ENCODE peak calls at places on chromosomes 5 and 9, in four cellular contexts. L is HCT116, W is WTC11, Z is A549. U is an unnamed sample.

GRCh38 chr9:136542246-136543041 is 3.4 kb downstream of the NOTCH1 start:
- DNase-seq in L (no peak), W (no peak), Z (no peak), U (no peak)

GRCh38 chr5:89308606-89309040 is 425.6 kb upstream of the MEF2C start:
- DNase-seq in L (no peak), W (no peak), Z (no peak), U (no peak)

GRCh38 chr5:158720316-158720715 is 379.4 kb downstream of the EBF1 start:
- DNase-seq in L (no peak), W (no peak), Z (no peak), U (no peak)

GRCh38 chr5:100424787-100425186 is 110.4 kb upstream of the FAM174A start:
- DNase-seq in L (no peak), W (no peak), Z (no peak), U (no peak)

GRCh38 chr5:88518131-88519016 is 249.7 kb upstream of the TMEM161B start:
- DNase-seq in L (no peak), W (no peak), Z (no peak), U (peak)

GRCh38 chr5:147321569-147321968 is 86.7 kb downstream of the STK32A start:
- DNase-seq in L (no peak), W (no peak), Z (no peak), U (no peak)

GRCh38 chr9:129544766-129545165 is 76.1 kb downstream of the C9orf50 start:
- DNase-seq in L (no peak), W (no peak), Z (no peak), U (no peak)

GRCh38 chr5:50666261-50667078 is at the start of gene PARP8:
- DNase-seq in L (no peak), W (peak), Z (no peak), U (peak)

GRCh38 chr5:168291961-168292782 is 727 bp downstream of the WWC1 start:
- DNase-seq in L (no peak), W (peak), Z (no peak), U (no peak)

GRCh38 chr5:135387629-135387960 is 11.4 kb downstream of the MACROH2A1 start:
- DNase-seq in L (no peak), W (no peak), Z (no peak), U (peak)

GRCh38 chr5:171427318-171428167 is 8.1 kb downstream of the FGF18 start:
- DNase-seq in L (no peak), W (no peak), Z (no peak), U (no peak)

GRCh38 chr9:38313421-38313820 is 79.1 kb upstream of the ALDH1B1 start:
- DNase-seq in L (no peak), W (no peak), Z (no peak), U (no peak)

GRCh38 chr5:98570661-98571181 is 202.7 kb upstream of the RGMB start:
- DNase-seq in L (no peak), W (no peak), Z (no peak), U (no peak)

GRCh38 chr5:131171276-131171815 is 602 bp downstream of the LYRM7 start:
- DNase-seq in L (no peak), W (no peak), Z (no peak), U (peak)

GRCh38 chr9:92964981-92965758 is 17.8 kb downstream of the FGD3 start:
- DNase-seq in L (no peak), W (no peak), Z (no peak), U (peak)

GRCh38 chr5:134132372-134133212 is 18.1 kb downstream of the TCF7 start:
- DNase-seq in L (no peak), W (peak), Z (no peak), U (no peak)

GRCh38 chr5:79512692-79513518 is 1.0 kb downstream of the HOMER1 start:
- DNase-seq in L (no peak), W (no peak), Z (no peak), U (peak)

GRCh38 chr5:55492449-55492848 is 42.3 kb downstream of the PLPP1 start:
- DNase-seq in L (no peak), W (no peak), Z (no peak), U (no peak)

GRCh38 chr9:28810375-28811075 is 1237.2 kb upstream of the C9orf72 start:
- DNase-seq in L (no peak), W (no peak), Z (peak), U (peak)

GRCh38 chr9:135051316-135052038 is 36.0 kb upstream of the OLFM1 start:
- DNase-seq in L (no peak), W (no peak), Z (no peak), U (no peak)

GRCh38 chr9:91424403-91425176 is 958 bp upstream of the NFIL3 start:
- DNase-seq in L (no peak), W (peak), Z (peak), U (peak)

GRCh38 chr9:101462558-101462957 is 27.0 kb upstream of the ALDOB start:
- DNase-seq in L (no peak), W (peak), Z (no peak), U (no peak)

GRCh38 chr9:135508211-135508820 is 7.8 kb downstream of the MRPS2 start:
- DNase-seq in L (no peak), W (peak), Z (no peak), U (no peak)

GRCh38 chr5:172336264-172336663 is 52.7 kb upstream of the UBTD2 start:
- DNase-seq in L (no peak), W (no peak), Z (no peak), U (no peak)

GRCh38 chr5:6287136-6287535 is 91.2 kb downstream of the MED10 start:
- DNase-seq in L (no peak), W (no peak), Z (no peak), U (no peak)

GRCh38 chr9:37643214-37643613 is 7.5 kb upstream of the FRMPD1 start:
- DNase-seq in L (no peak), W (no peak), Z (no peak), U (no peak)

GRCh38 chr9:17024129-17024528 is 110.7 kb upstream of the CNTLN start:
- DNase-seq in L (no peak), W (no peak), Z (no peak), U (no peak)

GRCh38 chr5:54317511-54318260 is 7.3 kb upstream of the ARL15 start:
- DNase-seq in L (no peak), W (no peak), Z (no peak), U (no peak)

GRCh38 chr5:173629628-173630027 is 13.2 kb upstream of the BOD1 start:
- DNase-seq in L (no peak), W (peak), Z (peak), U (peak)

GRCh38 chr9:89476546-89476945 is 21.4 kb downstream of the SEMA4D start:
- DNase-seq in L (no peak), W (no peak), Z (no peak), U (no peak)

DNA sequence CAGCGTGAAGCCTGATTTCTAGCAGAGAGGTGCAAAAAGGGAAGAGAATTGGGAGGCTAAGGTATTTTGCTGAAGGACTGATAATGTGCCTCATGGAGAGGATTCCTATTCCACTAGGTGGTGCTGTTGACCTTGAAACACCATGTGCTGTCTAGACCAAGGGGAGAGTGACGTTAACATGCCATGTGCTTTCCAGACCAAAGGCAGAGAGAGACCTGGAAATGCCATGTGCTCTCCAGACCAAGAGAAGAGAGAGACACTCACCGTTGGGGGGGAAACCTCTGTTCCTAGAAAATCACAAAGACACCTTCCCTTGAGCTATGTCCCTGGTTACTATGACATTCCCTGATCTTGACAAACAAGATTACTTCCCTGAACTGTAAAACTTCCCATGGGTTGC is 286.0 kb upstream of the TUSC1 start:
- DNase-seq in L (peak), W (peak), Z (peak), U (peak)
- TF ChIP-seq MAX in L (no peak), W (peak), Z (peak), U (peak)

GRCh38 chr9:14618851-14619250 is 74.4 kb downstream of the ZDHHC21 start:
- DNase-seq in L (no peak), W (no peak), Z (no peak), U (no peak)

DNA sequence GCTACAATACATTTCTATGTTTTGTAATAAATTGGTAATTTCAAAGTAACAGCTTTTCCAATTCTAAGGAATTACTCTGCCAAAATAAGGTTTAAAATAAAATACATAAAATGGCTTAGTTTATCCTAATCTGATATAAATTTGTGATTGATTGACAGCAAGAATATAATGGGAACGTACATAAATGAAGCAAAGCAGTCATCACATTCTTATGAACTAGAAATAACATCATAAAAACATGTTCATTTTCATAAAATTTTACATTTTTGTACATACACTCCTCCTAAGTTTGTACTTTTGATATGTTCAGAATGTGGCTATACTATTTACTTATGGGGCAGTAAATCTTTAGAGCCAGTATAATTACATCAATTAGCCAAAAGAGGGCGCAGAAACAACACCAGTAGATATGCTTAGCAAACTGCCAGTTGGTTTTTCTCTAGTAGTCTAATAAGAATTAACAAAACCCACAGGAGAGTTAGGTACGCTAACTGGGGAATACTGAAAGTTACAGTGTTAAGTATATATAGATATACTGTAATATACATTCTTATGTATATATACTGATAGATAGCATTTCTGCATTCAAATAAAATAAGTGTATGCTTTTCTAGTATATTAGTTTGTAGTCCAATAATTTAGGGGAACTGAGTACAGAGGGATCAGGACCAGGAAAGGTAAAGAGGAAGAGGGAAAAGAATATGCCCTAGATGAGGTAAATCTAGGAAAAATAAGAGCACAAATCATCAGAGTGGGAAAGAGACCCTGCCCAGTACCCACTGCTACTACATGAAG is 76.8 kb downstream of the ZDHHC21 start:
- DNase-seq in L (peak), W (no peak), Z (peak), U (peak)
- TF ChIP-seq MAX in L (no peak), W (no peak), Z (no peak), U (no peak)

GRCh38 chr9:106877345-106877744 is 14.4 kb downstream of the ZNF462 start:
- DNase-seq in L (no peak), W (no peak), Z (no peak), U (no peak)
- TF ChIP-seq MAX in L (no peak), W (no peak), Z (no peak), U (no peak)

GRCh38 chr9:27276182-27277030 is 20.5 kb downstream of the EQTN start:
- DNase-seq in L (peak), W (no peak), Z (peak), U (peak)
- TF ChIP-seq MAX in L (no peak), W (no peak), Z (no peak), U (no peak)

DNA sequence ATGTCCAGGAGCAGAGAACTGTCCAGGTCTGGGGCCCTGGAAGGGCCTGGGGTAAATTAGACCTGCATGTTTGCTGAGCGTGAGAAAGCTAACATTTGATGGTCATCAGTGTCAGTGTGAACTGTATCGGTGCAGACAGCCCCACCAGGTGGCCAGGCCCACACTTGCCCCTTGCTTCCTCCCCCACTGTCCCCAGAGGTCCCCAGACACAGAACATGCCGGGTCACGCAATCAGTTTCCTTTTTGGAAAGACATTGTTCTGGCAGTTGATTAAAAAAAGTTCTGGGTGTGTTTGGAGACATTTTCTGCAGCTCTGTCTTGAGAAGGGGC is 1.5 kb downstream of the NKD2 start:
- DNase-seq in L (no peak), W (no peak), Z (peak), U (peak)
- TF ChIP-seq MAX in L (no peak), W (no peak), Z (no peak), U (peak)

GRCh38 chr5:123365163-123365562 is 58.0 kb downstream of the CEP120 start:
- DNase-seq in L (no peak), W (no peak), Z (no peak), U (no peak)

GRCh38 chr5:123371575-123372179 is 51.5 kb downstream of the CEP120 start:
- DNase-seq in L (no peak), W (peak), Z (peak), U (peak)

GRCh38 chr5:123364443-123364842 is 58.8 kb downstream of the CEP120 start:
- DNase-seq in L (no peak), W (no peak), Z (no peak), U (no peak)

GRCh38 chr5:123369371-123369968 is 53.7 kb downstream of the CEP120 start:
- DNase-seq in L (no peak), W (no peak), Z (no peak), U (no peak)

DNA sequence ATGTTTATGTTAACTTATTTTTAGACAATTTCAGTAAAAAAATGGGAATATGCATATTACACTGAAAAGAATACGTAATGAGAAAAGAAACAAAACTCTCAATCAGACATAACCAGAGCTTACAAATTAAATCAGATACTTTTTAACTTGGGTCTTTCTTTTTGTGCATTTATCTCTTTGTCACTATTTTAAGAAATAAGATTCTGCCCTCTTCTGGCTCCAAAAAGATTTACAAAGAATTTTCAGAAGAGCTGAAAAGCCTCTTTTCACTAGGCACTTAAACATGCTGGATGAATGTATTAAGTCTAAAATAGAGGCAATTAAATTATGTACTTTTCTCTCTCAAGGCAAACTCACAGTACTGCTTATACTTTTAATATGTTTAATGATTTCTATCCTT is 55.5 kb downstream of the CEP120 start:
- DNase-seq in L (no peak), W (no peak), Z (peak), U (peak)
- TF ChIP-seq MAX in L (no peak), W (no peak), Z (no peak), U (no peak)

GRCh38 chr5:106691701-106692100 is 979.0 kb downstream of the EFNA5 start:
- DNase-seq in L (no peak), W (no peak), Z (no peak), U (no peak)
- TF ChIP-seq MAX in L (no peak), W (no peak), Z (no peak), U (no peak)

GRCh38 chr5:33310471-33310870 is 130.3 kb upstream of the TARS1 start:
- DNase-seq in L (no peak), W (no peak), Z (peak), U (no peak)
- TF ChIP-seq MAX in L (no peak), W (no peak), Z (no peak), U (no peak)

U was measured in NB4.